ENCODE peak calls at places on chromosome 4, in eight cellular contexts. B is ELF-1; X is nephron progenitor cell; J is EH; U is Jurkat, Clone E6-1; R is fibroblast of lung; L is naive B cell; S is choroid plexus epithelial cell. M is an unnamed sample.

GRCh38 chr4:102007959-102008425 is 217.5 kb downstream of the BANK1 start:
- DNase-seq in B (no peak), X (no peak), J (peak), U (peak), R (no peak), L (peak), S (no peak), M (no peak)

GRCh38 chr4:60562353-60562752 is 637.8 kb upstream of the ADGRL3 start:
- DNase-seq in B (no peak), X (no peak), J (no peak), U (no peak), R (no peak), L (no peak), S (no peak), M (no peak)

GRCh38 chr4:94457692-94458106 is 6.0 kb downstream of the PDLIM5 start:
- DNase-seq in B (peak), X (peak), J (peak), U (no peak), R (peak), L (no peak), S (peak), M (no peak)

GRCh38 chr4:71584654-71585053 is 199.2 kb downstream of the GC start:
- DNase-seq in B (no peak), X (no peak), J (peak), U (no peak), R (peak), L (no peak), S (no peak), M (no peak)

GRCh38 chr4:5371415-5372190 is 320.3 kb downstream of the STK32B start:
- DNase-seq in B (no peak), X (no peak), J (peak), U (no peak), R (peak), L (no peak), S (no peak), M (no peak)

GRCh38 chr4:169243808-169244207 is 26.9 kb downstream of the SH3RF1 start:
- DNase-seq in B (no peak), X (no peak), J (peak), U (no peak), R (peak), L (no peak), S (peak), M (no peak)

GRCh38 chr4:112942077-112942476 is 107.4 kb upstream of the ANK2 start:
- DNase-seq in B (no peak), X (no peak), J (no peak), U (no peak), R (no peak), L (no peak), S (no peak), M (no peak)

GRCh38 chr4:163330828-163331628 is 1.4 kb downstream of the NPY1R start:
- DNase-seq in B (no peak), X (no peak), J (no peak), U (no peak), R (no peak), L (no peak), S (no peak), M (no peak)

GRCh38 chr4:6277139-6277802 is 7.6 kb downstream of the WFS1 start:
- DNase-seq in B (no peak), X (no peak), J (no peak), U (no peak), R (no peak), L (no peak), S (no peak), M (no peak)